ENCODE peak calls at places on chromosomes 4 and X, in five cellular contexts. One of them, this sample, is unnamed.
A peak's percentile ranks its signal among the peaks of the same experiment; 100 is the strongest.

GRCh38 chr4:40446785-40447184 is 111.7 kb downstream of the CHRNA9 start:
- DNase-seq in HepG2: no peak
- DNase-seq in GM12878: no peak
- DNase-seq in K562: no peak
- DNase-seq in H1: no peak
- DNase-seq in this sample: no peak

GRCh38 chr4:95102391-95102790 is 344.6 kb downstream of the BMPR1B start:
- DNase-seq in HepG2: no peak
- DNase-seq in H1: no peak
- DNase-seq in K562: no peak
- DNase-seq in GM12878: no peak
- DNase-seq in this sample: no peak

GRCh38 chr4:21885241-21885640 is 63.3 kb downstream of the KCNIP4 start:
- DNase-seq in H1: no peak
- DNase-seq in K562: no peak
- DNase-seq in GM12878: no peak
- DNase-seq in HepG2: no peak
- DNase-seq in this sample: no peak

GRCh38 chrX:38236901-38237615 is 16.4 kb upstream of the SRPX start:
- DNase-seq in H1: no peak
- DNase-seq in HepG2: no peak
- DNase-seq in K562: no peak
- DNase-seq in GM12878: no peak
- DNase-seq in this sample: no peak

GRCh38 chrX:41875142-41875541 is 48.2 kb downstream of the CASK start:
- DNase-seq in K562: no peak
- DNase-seq in H1: no peak
- DNase-seq in GM12878: no peak
- DNase-seq in HepG2: no peak
- DNase-seq in this sample: no peak

GRCh38 chr4:67776746-67777145 is 22.6 kb upstream of the GNRHR start:
- DNase-seq in GM12878: no peak
- DNase-seq in H1: no peak
- DNase-seq in K562: no peak
- DNase-seq in HepG2: no peak
- DNase-seq in this sample: no peak

GRCh38 chrX:124502144-124502543 is 155.8 kb downstream of the SH2D1A start:
- DNase-seq in HepG2: no peak
- DNase-seq in H1: no peak
- DNase-seq in K562: no peak
- DNase-seq in GM12878: no peak
- DNase-seq in this sample: no peak

GRCh38 chr4:1029536-1029935 is 18.1 kb downstream of the FGFRL1 start:
- DNase-seq in K562: no peak
- DNase-seq in HepG2: no peak
- DNase-seq in GM12878: no peak
- DNase-seq in H1: no peak
- DNase-seq in this sample: no peak

GRCh38 chr4:124070688-124071484 is 641.6 kb downstream of the ANKRD50 start:
- DNase-seq in HepG2: no peak
- DNase-seq in K562: no peak
- DNase-seq in GM12878: no peak
- DNase-seq in H1: no peak
- DNase-seq in this sample: no peak

GRCh38 chr4:6426571-6427438 is 45.6 kb downstream of the PPP2R2C start:
- DNase-seq in GM12878: no peak
- DNase-seq in K562: no peak
- DNase-seq in H1: no peak
- DNase-seq in HepG2: no peak
- DNase-seq in this sample: no peak

GRCh38 chrX:103063918-103064434 is at the start of gene BEX1:
- DNase-seq in H1: peak; percentile 64
- DNase-seq in GM12878: no peak
- DNase-seq in K562: no peak
- DNase-seq in HepG2: peak; percentile 35
- DNase-seq in this sample: no peak

GRCh38 chr4:181418491-181418890 is 824.7 kb upstream of the TENM3 start:
- DNase-seq in GM12878: no peak
- DNase-seq in HepG2: no peak
- DNase-seq in H1: no peak
- DNase-seq in K562: no peak
- DNase-seq in this sample: no peak

GRCh38 chr4:91454111-91454510 is 849.7 kb upstream of the GRID2 start:
- DNase-seq in H1: no peak
- DNase-seq in GM12878: no peak
- DNase-seq in HepG2: no peak
- DNase-seq in K562: no peak
- DNase-seq in this sample: no peak

GRCh38 chr4:338759-339097 is 1.1 kb downstream of the ZNF141 start:
- DNase-seq in GM12878: no peak
- DNase-seq in K562: no peak
- DNase-seq in H1: peak; percentile 47
- DNase-seq in HepG2: no peak
- DNase-seq in this sample: no peak

GRCh38 chrX:110795645-110796510 is at the start of gene CHRDL1:
- DNase-seq in H1: peak; percentile 55
- DNase-seq in K562: no peak
- DNase-seq in GM12878: no peak
- DNase-seq in HepG2: no peak
- DNase-seq in this sample: no peak

DNA sequence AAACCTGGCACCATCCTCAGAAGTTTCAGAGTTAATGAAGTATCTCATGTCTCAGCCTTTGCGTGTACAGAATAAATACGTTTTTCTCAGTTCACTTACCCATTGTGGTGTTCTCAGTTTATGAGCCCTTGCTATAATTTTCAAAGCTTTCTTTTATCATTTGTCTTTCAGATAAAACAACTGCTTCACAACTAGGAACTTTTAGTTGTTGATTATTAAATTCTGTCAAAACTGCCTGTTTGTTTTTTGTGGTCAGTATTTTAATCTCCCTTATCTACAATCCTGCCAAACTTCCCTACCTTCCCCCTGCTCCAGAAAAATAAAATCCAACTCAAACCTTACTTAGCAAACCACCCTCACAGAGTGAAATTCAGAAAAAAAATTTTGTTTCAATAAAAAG is 21.7 kb downstream of the ADD1 start:
- DNase-seq in H1: no peak
- DNase-seq in GM12878: no peak
- DNase-seq in HepG2: no peak
- DNase-seq in K562: no peak
- DNase-seq in this sample: no peak
- H4K20me1 ChIP-seq in H1: peaks cover 10% of the 10 kb centered on the region
- H4K20me1 ChIP-seq in GM12878: peaks cover 3% of the 10 kb centered on the region
- H4K20me1 ChIP-seq in HepG2: peaks cover 53% of the 10 kb centered on the region
- H4K20me1 ChIP-seq in K562: peaks cover 71% of the 10 kb centered on the region
- H4K20me1 ChIP-seq in this sample: peaks cover 4% of the 10 kb centered on the region

GRCh38 chr4:156950950-156951349 is 20.6 kb downstream of the PDGFC start:
- DNase-seq in HepG2: no peak
- DNase-seq in H1: no peak
- DNase-seq in K562: no peak
- DNase-seq in GM12878: no peak
- DNase-seq in this sample: no peak
- TF ChIP-seq ZNF274 in HepG2: no peak
- TF ChIP-seq ZNF274 in H1: no peak
- TF ChIP-seq ZNF274 in K562: no peak
- TF ChIP-seq ZNF274 in GM12878: no peak
- TF ChIP-seq ZNF274 in this sample: no peak

GRCh38 chrX:40064055-40064597 is 33.6 kb downstream of the BCOR start:
- DNase-seq in HepG2: no peak
- DNase-seq in H1: no peak
- DNase-seq in GM12878: no peak
- DNase-seq in K562: no peak
- DNase-seq in this sample: no peak
- H4K20me1 ChIP-seq in HepG2: peaks cover 4% of the 10 kb centered on the region
- H4K20me1 ChIP-seq in H1: peaks cover 25% of the 10 kb centered on the region
- H4K20me1 ChIP-seq in GM12878: no peaks in the 10 kb centered on the region
- H4K20me1 ChIP-seq in K562: peaks cover 47% of the 10 kb centered on the region
- H4K20me1 ChIP-seq in this sample: peaks cover 8% of the 10 kb centered on the region

GRCh38 chr4:55864577-55865223 is 11.3 kb downstream of the EXOC1 start:
- DNase-seq in HepG2: no peak
- DNase-seq in K562: no peak
- DNase-seq in GM12878: no peak
- DNase-seq in H1: no peak
- DNase-seq in this sample: no peak
- TF ChIP-seq ZNF274 in HepG2: no peak
- TF ChIP-seq ZNF274 in K562: no peak
- TF ChIP-seq ZNF274 in GM12878: no peak
- TF ChIP-seq ZNF274 in H1: no peak
- TF ChIP-seq ZNF274 in this sample: no peak

DNA sequence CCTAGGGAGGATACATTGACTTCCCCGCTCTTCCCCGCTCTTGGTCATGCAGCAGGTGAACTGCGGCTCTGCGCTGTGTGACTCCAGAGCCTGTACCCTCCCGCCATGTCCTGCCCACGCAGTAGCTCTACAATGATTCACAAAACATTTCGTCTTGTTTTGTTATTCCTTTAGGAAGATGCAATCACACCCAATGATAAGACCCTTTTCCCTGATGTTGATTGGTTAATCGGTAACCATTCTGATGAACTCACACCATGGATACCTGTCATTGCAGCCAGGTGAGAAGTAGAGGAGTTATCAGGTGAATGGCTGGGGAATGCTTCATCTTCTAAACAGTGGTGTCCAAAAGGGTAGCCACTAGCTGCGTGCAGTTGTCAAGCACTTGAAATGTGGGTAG is 23.2 kb downstream of the TRMT44 start:
- DNase-seq in HepG2: no peak
- DNase-seq in GM12878: no peak
- DNase-seq in K562: no peak
- DNase-seq in H1: no peak
- DNase-seq in this sample: no peak
- H4K20me1 ChIP-seq in HepG2: no peaks in the 10 kb centered on the region
- H4K20me1 ChIP-seq in GM12878: no peaks in the 10 kb centered on the region
- H4K20me1 ChIP-seq in K562: no peaks in the 10 kb centered on the region
- H4K20me1 ChIP-seq in H1: peaks cover 4% of the 10 kb centered on the region
- H4K20me1 ChIP-seq in this sample: no peaks in the 10 kb centered on the region

GRCh38 chr4:100913685-100914084 is 395.9 kb upstream of the EMCN start:
- DNase-seq in HepG2: no peak
- DNase-seq in H1: peak; percentile 60
- DNase-seq in K562: no peak
- DNase-seq in GM12878: no peak
- DNase-seq in this sample: no peak
- TF ChIP-seq ZNF274 in HepG2: no peak
- TF ChIP-seq ZNF274 in H1: no peak
- TF ChIP-seq ZNF274 in K562: no peak
- TF ChIP-seq ZNF274 in GM12878: no peak
- TF ChIP-seq ZNF274 in this sample: no peak

This sample was measured in HCT116.